ENCODE peak calls at places on chromosomes 5 and 9, in eight cellular contexts. V is K562, Y is SK-N-SH, N is H1, I is GM12878, P is HepG2, Z is endothelial cell of umbilical vein, C is HCT116. W is an unnamed sample.

GRCh38 chr9:128689820-128690683 is 1.0 kb downstream of the SET start:
- DNase-seq in V (peak), Y (peak), N (no peak), I (no peak), P (no peak), Z (peak), C (no peak), W (no peak)

GRCh38 chr5:177592010-177592834 is at the start of gene TMED9:
- DNase-seq in V (peak), Y (peak), N (peak), I (no peak), P (peak), Z (peak), C (peak), W (no peak)

GRCh38 chr9:6785682-6786081 is 27.9 kb downstream of the KDM4C start:
- DNase-seq in V (no peak), Y (no peak), N (no peak), I (no peak), P (no peak), Z (no peak), C (no peak), W (no peak)

GRCh38 chr5:132489871-132490483 is 596 bp downstream of the IRF1 start:
- DNase-seq in V (peak), Y (peak), N (no peak), I (no peak), P (no peak), Z (peak), C (no peak), W (no peak)

GRCh38 chr9:91424403-91425176 is 958 bp upstream of the NFIL3 start:
- DNase-seq in V (peak), Y (peak), N (no peak), I (no peak), P (peak), Z (peak), C (no peak), W (no peak)

GRCh38 chr5:144028058-144028457 is 142.4 kb downstream of the YIPF5 start:
- DNase-seq in V (no peak), Y (no peak), N (no peak), I (no peak), P (no peak), Z (peak), C (no peak), W (peak)

GRCh38 chr5:113330533-113331200 is 104.1 kb downstream of the TSSK1B start:
- DNase-seq in V (no peak), Y (peak), N (no peak), I (no peak), P (peak), Z (peak), C (peak), W (peak)

GRCh38 chr5:113447651-113448050 is 12.9 kb upstream of the TSSK1B start:
- DNase-seq in V (no peak), Y (peak), N (no peak), I (no peak), P (peak), Z (no peak), C (no peak), W (no peak)

GRCh38 chr5:36655171-36655570 is 48.8 kb downstream of the SLC1A3 start:
- DNase-seq in V (no peak), Y (no peak), N (no peak), I (no peak), P (no peak), Z (no peak), C (no peak), W (no peak)

GRCh38 chr9:32741706-32742105 is 41.6 kb upstream of the TMEM215 start:
- DNase-seq in V (no peak), Y (no peak), N (no peak), I (no peak), P (peak), Z (no peak), C (no peak), W (no peak)

GRCh38 chr5:97076098-97076497 is 66.3 kb downstream of the LIX1 start:
- DNase-seq in V (no peak), Y (no peak), N (no peak), I (no peak), P (no peak), Z (no peak), C (no peak), W (no peak)

GRCh38 chr5:172641359-172642045 is 439 bp downstream of the NEURL1B start:
- DNase-seq in V (no peak), Y (peak), N (no peak), I (no peak), P (no peak), Z (no peak), C (no peak), W (no peak)

GRCh38 chr5:32639943-32640342 is 54.6 kb downstream of the SUB1 start:
- DNase-seq in V (no peak), Y (no peak), N (no peak), I (no peak), P (no peak), Z (no peak), C (peak), W (no peak)

GRCh38 chr5:51846015-51846414 is 462.8 kb downstream of the ISL1 start:
- DNase-seq in V (no peak), Y (no peak), N (no peak), I (no peak), P (no peak), Z (no peak), C (no peak), W (no peak)

GRCh38 chr9:706606-707451 is 134.7 kb upstream of the DMRT1 start:
- DNase-seq in V (peak), Y (peak), N (no peak), I (no peak), P (peak), Z (peak), C (no peak), W (no peak)

GRCh38 chr9:132616725-132617124 is 34.3 kb downstream of the BARHL1 start:
- DNase-seq in V (no peak), Y (no peak), N (no peak), I (no peak), P (no peak), Z (no peak), C (no peak), W (no peak)

GRCh38 chr9:19631181-19631580 is 157.7 kb downstream of the SLC24A2 start:
- DNase-seq in V (no peak), Y (no peak), N (no peak), I (no peak), P (no peak), Z (no peak), C (no peak), W (no peak)

GRCh38 chr5:169325273-169325672 is 24.3 kb upstream of the SLIT3 start:
- DNase-seq in V (no peak), Y (no peak), N (no peak), I (no peak), P (no peak), Z (no peak), C (no peak), W (no peak)

GRCh38 chr9:14445946-14446345 is 132.0 kb upstream of the NFIB start:
- DNase-seq in V (no peak), Y (no peak), N (no peak), I (no peak), P (no peak), Z (no peak), C (no peak), W (no peak)

GRCh38 chr5:69414885-69415583 is at the start of gene MARVELD2:
- DNase-seq in V (no peak), Y (peak), N (peak), I (no peak), P (peak), Z (peak), C (peak), W (no peak)
- TF ChIP-seq POLR2AphosphoS5 in V (no peak), Y (no peak), N (peak), I (no peak), P (no peak), Z (peak), C (peak), W (no peak)

DNA sequence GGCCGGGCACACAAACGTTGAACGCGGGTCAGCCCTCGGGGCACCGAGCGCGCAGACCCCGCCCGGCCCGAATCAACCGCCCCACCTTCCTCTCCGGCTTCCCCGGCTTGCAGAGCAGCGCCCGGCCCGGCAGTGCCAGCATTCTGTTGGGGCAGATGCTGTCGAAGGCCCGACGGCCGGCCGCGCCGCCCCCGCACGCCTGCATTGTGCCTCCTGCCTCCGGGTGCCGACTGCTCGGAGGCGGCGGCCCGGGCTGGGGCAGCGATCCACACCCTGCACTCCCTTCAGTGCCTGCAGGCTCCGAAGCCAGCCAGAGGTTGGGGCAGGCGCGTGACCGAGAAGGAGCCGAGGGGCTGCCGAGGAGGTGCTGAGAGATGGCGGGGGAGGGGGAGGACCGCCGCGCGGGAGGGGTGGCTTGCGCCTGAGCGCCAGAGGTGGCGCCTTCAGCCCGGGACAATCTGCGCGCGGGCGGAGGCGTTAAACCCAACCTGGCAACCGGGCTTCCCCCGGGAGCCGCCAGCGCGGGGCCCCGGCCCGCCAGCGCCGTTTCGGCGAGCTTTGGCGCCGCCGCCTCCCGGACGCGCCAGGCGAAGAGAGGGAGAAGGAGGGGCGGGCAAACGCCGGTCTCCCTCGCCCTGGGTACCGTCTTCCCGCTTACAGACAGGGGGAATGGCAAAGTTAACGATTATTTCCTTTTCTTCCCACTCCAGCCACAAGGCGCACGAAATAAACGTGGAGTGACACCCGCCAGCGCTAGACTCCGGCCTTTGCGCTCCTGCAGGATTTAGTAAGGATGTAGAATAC is at the start of gene MCIDAS:
- DNase-seq in V (peak), Y (peak), N (no peak), I (no peak), P (no peak), Z (peak), C (peak), W (no peak)
- H3K9ac ChIP-seq in V (peak), Y (no peak), N (no peak), I (no peak), P (no peak), Z (no peak), C (peak), W (peak)

DNA sequence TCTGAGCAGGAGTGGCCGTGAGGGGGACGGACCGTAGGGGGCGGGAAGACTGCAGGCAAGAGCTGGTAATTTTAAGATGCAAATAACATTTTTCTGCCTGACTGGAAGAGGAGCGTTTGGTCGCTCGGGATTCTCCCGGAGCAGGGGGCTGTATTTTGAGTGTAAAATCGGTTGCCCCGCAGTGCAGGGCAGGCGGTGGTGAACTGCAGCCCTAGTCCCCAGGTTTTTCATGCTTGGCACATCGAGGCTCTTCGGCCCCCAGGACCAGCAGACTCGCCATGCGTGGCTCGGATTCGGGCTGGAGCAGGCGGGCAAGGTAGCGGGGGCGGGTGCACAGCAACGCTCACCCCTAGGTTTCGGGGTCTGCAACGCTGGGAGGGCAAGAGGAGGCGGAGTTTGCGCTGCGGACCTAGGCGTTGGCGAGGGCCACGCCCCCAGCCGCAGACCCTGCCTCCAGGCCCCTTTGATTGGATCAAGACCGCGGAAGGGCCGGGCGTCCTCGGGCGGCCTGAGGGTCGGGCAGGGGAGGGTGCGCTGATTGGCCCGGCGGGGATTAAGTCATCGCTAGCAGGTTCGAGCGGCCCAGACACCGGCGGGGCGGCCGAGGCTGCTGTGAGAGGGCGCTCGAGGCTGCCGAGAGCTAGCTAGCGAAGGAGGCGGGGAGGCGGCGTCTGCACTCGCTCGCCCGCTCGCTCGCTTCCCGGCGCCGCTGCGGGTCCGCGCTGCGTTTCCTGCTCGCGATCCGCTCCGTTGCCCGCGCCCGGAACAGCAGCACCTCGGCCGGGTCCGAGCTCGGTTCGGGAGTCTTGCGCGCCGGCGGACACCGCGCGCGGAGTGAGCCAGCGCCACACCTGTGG is at the start of gene ARHGAP26:
- DNase-seq in V (peak), Y (peak), N (peak), I (peak), P (peak), Z (peak), C (peak), W (peak)
- TF ChIP-seq POLR2AphosphoS5 in V (no peak), Y (peak), N (peak), I (peak), P (peak), Z (peak), C (peak), W (peak)

DNA sequence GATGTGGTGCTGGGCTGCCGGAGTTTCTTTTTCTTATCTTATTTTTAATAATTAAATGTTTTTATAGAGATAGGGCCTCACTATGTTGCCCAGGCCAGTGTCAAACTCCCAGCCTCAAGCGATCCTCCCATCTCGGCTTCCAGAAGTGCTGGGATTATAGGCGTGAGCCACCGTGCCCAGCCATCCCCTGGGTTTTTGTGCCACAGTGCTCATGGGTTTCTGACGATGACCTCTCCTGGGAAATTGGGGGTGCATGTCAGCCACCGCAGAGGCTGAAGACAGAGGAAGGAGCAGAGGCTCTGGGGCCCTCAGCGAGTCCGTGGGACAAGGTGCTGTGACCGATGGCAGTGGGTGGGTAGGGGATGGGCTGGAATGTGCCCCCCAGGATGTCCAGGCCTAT is 14.4 kb downstream of the GPSM1 start:
- DNase-seq in V (no peak), Y (no peak), N (no peak), I (no peak), P (no peak), Z (no peak), C (no peak), W (no peak)
- H3K9ac ChIP-seq in V (peak), Y (no peak), N (no peak), I (no peak), P (no peak), Z (no peak), C (no peak), W (no peak)

DNA sequence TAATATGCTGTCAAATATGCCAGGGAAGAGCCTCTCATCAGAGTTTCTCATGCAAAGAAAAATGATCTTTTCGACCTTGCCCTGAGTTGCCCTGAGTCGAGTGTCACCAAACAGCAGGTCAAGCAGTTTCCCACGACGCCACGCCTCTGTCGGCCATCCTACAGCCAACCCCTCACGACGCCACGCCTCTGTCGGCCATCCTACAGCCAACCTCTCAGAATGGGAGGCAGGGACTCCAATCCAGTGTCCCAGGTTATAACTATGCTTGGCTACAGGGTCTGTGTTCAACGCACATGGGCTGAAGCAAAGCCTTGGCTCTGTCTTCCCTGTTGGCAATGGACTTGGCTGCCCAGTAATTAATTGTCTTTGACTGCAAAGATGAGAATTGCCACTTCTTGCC is 353.0 kb downstream of the GLIS3 start:
- DNase-seq in V (no peak), Y (no peak), N (no peak), I (no peak), P (no peak), Z (no peak), C (no peak), W (no peak)
- TF ChIP-seq POLR2AphosphoS5 in V (no peak), Y (no peak), N (no peak), I (no peak), P (no peak), Z (no peak), C (no peak), W (no peak)

DNA sequence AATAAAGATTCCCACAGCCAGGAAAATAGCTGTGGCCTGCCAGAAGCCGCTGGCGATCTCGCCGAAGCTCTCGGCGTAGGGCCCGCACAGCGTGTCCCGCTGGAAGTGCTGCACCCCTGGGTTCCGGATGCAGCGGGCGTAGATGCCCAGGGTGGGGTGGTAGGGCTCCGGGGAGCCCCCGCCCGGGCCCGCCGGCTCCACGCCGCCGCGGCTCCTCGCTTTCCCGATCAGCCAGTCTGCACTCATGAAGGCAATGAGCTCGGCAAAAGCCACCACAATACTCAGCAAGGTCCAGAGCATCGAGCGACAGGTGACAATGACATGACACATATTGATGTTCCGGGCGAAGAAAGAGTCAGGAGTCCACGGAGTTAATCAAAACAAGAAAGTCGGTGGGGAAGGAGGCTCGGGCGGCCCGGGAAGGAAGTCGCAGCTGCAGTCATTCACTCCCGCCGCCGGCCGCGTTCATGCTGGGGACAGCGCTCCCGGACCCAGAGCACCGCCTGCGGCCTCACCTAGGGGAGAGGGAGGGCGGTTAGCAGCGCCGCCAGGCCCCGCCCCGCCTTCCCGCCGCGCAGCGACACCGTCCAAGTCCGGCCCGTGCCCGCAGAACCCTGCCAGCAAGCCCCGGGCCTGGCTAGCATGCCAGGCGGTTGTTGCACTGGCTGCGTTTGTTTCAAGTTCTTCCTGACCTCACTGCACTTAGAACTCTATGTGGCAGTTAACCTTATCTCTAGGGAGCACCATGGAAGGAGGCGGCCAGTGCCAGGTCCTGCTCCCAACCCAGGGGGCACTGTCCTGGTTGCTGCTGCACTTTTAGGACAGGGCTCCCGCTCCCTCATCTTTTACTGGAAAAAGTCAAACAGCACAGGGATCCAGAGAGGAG is 138.4 kb downstream of the LHFPL2 start:
- DNase-seq in V (peak), Y (no peak), N (no peak), I (no peak), P (no peak), Z (peak), C (no peak), W (no peak)
- H3K9ac ChIP-seq in V (peak), Y (no peak), N (no peak), I (peak), P (no peak), Z (peak), C (no peak), W (no peak)

DNA sequence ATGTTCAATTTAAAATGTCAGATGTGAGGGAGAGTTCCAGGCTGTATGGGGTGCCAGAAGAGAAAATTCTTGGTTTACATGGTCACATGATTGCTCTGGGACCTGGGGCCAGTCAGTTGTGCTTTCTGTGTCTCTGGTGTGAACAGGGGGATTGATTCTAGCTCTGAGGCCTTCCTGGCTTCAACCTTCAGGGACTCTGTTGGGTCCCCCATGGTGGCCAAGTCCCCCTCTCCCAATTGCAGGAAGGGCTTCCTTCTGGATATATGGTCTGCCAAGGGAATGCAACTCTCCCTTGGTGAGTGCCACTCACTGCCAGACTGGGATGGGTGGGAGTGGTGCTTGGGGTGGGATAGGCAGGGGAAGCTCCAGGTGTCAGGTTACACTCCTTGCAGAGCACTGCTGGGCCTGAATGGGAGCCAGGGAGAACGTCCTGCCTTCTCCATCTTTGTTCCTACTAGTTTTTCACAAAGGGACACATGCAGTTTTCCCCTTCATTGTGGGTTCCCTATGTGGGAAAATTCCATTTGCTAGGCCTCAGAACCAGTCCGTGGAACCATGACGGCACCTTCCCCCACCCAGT is 153.2 kb downstream of the MELK start:
- DNase-seq in V (no peak), Y (no peak), N (no peak), I (no peak), P (no peak), Z (no peak), C (no peak), W (no peak)
- TF ChIP-seq POLR2AphosphoS5 in V (no peak), Y (no peak), N (no peak), I (no peak), P (no peak), Z (no peak), C (no peak), W (no peak)